ENCODE peak calls at places on chromosomes 13 and 19, in five cellular contexts. One of them, this sample, is unnamed.

GRCh38 chr13:42947925-42948324 is 44.1 kb downstream of the EPSTI1 start:
- DNase-seq in naive B cell: no peak
- DNase-seq in body of pancreas: no peak
- DNase-seq in anterior cingulate cortex: no peak
- DNase-seq in right atrium auricular region: no peak
- DNase-seq in this sample: no peak

GRCh38 chr13:95536629-95537241 is 15.8 kb upstream of the CLDN10 start:
- DNase-seq in body of pancreas: peak
- DNase-seq in anterior cingulate cortex: no peak
- DNase-seq in right atrium auricular region: no peak
- DNase-seq in naive B cell: no peak
- DNase-seq in this sample: no peak

GRCh38 chr19:18304194-18304495 is 18.7 kb downstream of the LSM4 start:
- DNase-seq in body of pancreas: no peak
- DNase-seq in anterior cingulate cortex: no peak
- DNase-seq in right atrium auricular region: no peak
- DNase-seq in naive B cell: no peak
- DNase-seq in this sample: no peak

GRCh38 chr19:5949792-5950305 is 28.1 kb downstream of the RANBP3 start:
- DNase-seq in body of pancreas: no peak
- DNase-seq in right atrium auricular region: no peak
- DNase-seq in anterior cingulate cortex: no peak
- DNase-seq in naive B cell: no peak
- DNase-seq in this sample: peak

GRCh38 chr19:416416-416815 is 7.5 kb upstream of the C2CD4C start:
- DNase-seq in anterior cingulate cortex: no peak
- DNase-seq in right atrium auricular region: no peak
- DNase-seq in body of pancreas: no peak
- DNase-seq in naive B cell: no peak
- DNase-seq in this sample: no peak

GRCh38 chr13:23427342-23428182 is 5.9 kb downstream of the SACS start:
- DNase-seq in body of pancreas: peak
- DNase-seq in right atrium auricular region: no peak
- DNase-seq in anterior cingulate cortex: no peak
- DNase-seq in naive B cell: no peak
- DNase-seq in this sample: no peak

GRCh38 chr13:80884031-80884785 is 543.3 kb upstream of the SPRY2 start:
- DNase-seq in anterior cingulate cortex: no peak
- DNase-seq in right atrium auricular region: no peak
- DNase-seq in naive B cell: no peak
- DNase-seq in body of pancreas: no peak
- DNase-seq in this sample: no peak

GRCh38 chr13:43300817-43301216 is 277.4 kb downstream of the DNAJC15 start:
- DNase-seq in naive B cell: no peak
- DNase-seq in body of pancreas: no peak
- DNase-seq in right atrium auricular region: no peak
- DNase-seq in anterior cingulate cortex: no peak
- DNase-seq in this sample: no peak

GRCh38 chr19:44582581-44583265 is 30.6 kb upstream of the IGSF23 start:
- DNase-seq in body of pancreas: peak
- DNase-seq in right atrium auricular region: no peak
- DNase-seq in anterior cingulate cortex: no peak
- DNase-seq in naive B cell: no peak
- DNase-seq in this sample: no peak

GRCh38 chr13:33372251-33372919 is 86.8 kb upstream of the STARD13 start:
- DNase-seq in naive B cell: no peak
- DNase-seq in body of pancreas: no peak
- DNase-seq in right atrium auricular region: no peak
- DNase-seq in anterior cingulate cortex: no peak
- DNase-seq in this sample: no peak

GRCh38 chr19:27765912-27766725 is 1446.8 kb downstream of the UQCRFS1 start:
- DNase-seq in naive B cell: no peak
- DNase-seq in body of pancreas: no peak
- DNase-seq in right atrium auricular region: peak
- DNase-seq in anterior cingulate cortex: no peak
- DNase-seq in this sample: no peak

GRCh38 chr13:30796132-30796832 is 60.9 kb downstream of the ALOX5AP start:
- DNase-seq in body of pancreas: no peak
- DNase-seq in right atrium auricular region: no peak
- DNase-seq in naive B cell: peak
- DNase-seq in anterior cingulate cortex: no peak
- DNase-seq in this sample: no peak

GRCh38 chr13:29260684-29261083 is 334.8 kb downstream of the SLC7A1 start:
- DNase-seq in body of pancreas: no peak
- DNase-seq in right atrium auricular region: no peak
- DNase-seq in anterior cingulate cortex: no peak
- DNase-seq in naive B cell: no peak
- DNase-seq in this sample: no peak

GRCh38 chr13:89897681-89898080 is 1449.8 kb upstream of the MIR17HG start:
- DNase-seq in anterior cingulate cortex: no peak
- DNase-seq in right atrium auricular region: no peak
- DNase-seq in naive B cell: no peak
- DNase-seq in body of pancreas: no peak
- DNase-seq in this sample: no peak

GRCh38 chr13:50149932-50150331 is 134.7 kb downstream of the KCNRG start:
- DNase-seq in naive B cell: no peak
- DNase-seq in body of pancreas: peak
- DNase-seq in anterior cingulate cortex: no peak
- DNase-seq in right atrium auricular region: no peak
- DNase-seq in this sample: no peak